ENCODE peak calls at places on chromosomes 5 and 9, in eight cellular contexts. J, B, I, Q, G, O, X and S are unnamed samples.

GRCh38 chr9:2036844-2037243 is 21.7 kb downstream of the SMARCA2 start:
- DNase-seq in I (no peak), Q (no peak), B (no peak), X (no peak), G (no peak), O (no peak), J (no peak), S (no peak)

GRCh38 chr5:127203818-127204217 is 86.8 kb upstream of the MEGF10 start:
- DNase-seq in Q (peak; percentile 86), X (no peak), I (no peak), O (no peak), G (no peak), B (no peak), J (no peak), S (no peak)

GRCh38 chr5:78522476-78523105 is 126.0 kb downstream of the LHFPL2 start:
- DNase-seq in B (no peak), J (no peak), G (no peak), Q (no peak), O (no peak), X (no peak), I (no peak), S (no peak)

GRCh38 chr9:132164604-132165362 is 2.9 kb downstream of the NTNG2 start:
- DNase-seq in O (peak; percentile 15), Q (peak; percentile 91), I (peak; percentile 86), G (peak; percentile 39), X (no peak), B (no peak), J (no peak), S (no peak)

GRCh38 chr9:34413229-34413852 is 36.6 kb upstream of the MYORG start:
- DNase-seq in O (peak; percentile 29), G (no peak), B (peak; percentile 64), J (no peak), Q (peak; percentile 59), X (no peak), I (no peak), S (no peak)

GRCh38 chr5:136655429-136655828 is 290.1 kb upstream of the TRPC7 start:
- DNase-seq in X (no peak), B (no peak), G (no peak), Q (no peak), I (no peak), O (no peak), J (no peak), S (no peak)

GRCh38 chr5:64784451-64785025 is 15.8 kb downstream of the CWC27 start:
- DNase-seq in X (peak; percentile 77), J (peak; percentile 18), G (peak; percentile 62), O (peak; percentile 76), Q (peak; percentile 84), I (peak; percentile 69), B (peak; percentile 50), S (peak; percentile 54)

GRCh38 chr9:25691786-25692185 is 13.5 kb upstream of the TUSC1 start:
- DNase-seq in G (no peak), Q (no peak), X (no peak), I (no peak), J (no peak), B (no peak), O (no peak), S (no peak)

GRCh38 chr5:139638736-139639618 is 9.2 kb upstream of the CXXC5 start:
- DNase-seq in I (no peak), B (no peak), O (peak; percentile 17), X (no peak), J (peak; percentile 30), Q (no peak), G (no peak), S (no peak)

GRCh38 chr9:136544549-136545064 is 1.2 kb downstream of the NOTCH1 start:
- DNase-seq in I (peak; percentile 74), X (peak; percentile 71), Q (peak; percentile 15), O (peak; percentile 81), B (peak; percentile 39), J (peak; percentile 87), G (peak; percentile 71), S (no peak)

DNA sequence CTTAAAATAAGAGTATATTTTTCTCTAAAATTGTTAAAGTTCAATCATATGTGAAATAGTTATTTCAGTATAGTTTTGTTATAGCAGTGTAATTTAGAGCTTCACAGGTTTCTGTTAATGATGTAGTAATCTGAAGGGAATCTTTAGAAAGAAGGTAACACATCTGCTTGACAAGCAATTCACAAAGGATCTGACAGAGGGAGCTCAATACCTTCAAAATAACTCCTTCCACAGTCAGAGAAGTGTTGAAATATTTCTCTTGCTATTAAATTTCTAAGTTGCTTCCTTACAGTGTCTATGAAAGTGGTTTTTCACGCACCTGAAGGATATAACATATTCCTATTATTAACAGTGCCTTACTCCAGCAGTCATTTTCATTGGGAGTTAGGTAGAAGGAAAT is 44.9 kb downstream of the SLC25A51 start:
- DNase-seq in X (no peak), J (no peak), I (no peak), B (no peak), G (no peak), Q (peak; percentile 12), O (no peak), S (no peak)
- TF ChIP-seq CTCF in X (no peak), J (no peak), I (no peak), B (peak; percentile 8), G (no peak), Q (peak; percentile 15), O (no peak), S (no peak)

GRCh38 chr5:163489745-163490075 is 15.7 kb upstream of the MAT2B start:
- DNase-seq in J (no peak), G (no peak), I (no peak), O (no peak), B (no peak), Q (no peak), X (no peak), S (no peak)

DNA sequence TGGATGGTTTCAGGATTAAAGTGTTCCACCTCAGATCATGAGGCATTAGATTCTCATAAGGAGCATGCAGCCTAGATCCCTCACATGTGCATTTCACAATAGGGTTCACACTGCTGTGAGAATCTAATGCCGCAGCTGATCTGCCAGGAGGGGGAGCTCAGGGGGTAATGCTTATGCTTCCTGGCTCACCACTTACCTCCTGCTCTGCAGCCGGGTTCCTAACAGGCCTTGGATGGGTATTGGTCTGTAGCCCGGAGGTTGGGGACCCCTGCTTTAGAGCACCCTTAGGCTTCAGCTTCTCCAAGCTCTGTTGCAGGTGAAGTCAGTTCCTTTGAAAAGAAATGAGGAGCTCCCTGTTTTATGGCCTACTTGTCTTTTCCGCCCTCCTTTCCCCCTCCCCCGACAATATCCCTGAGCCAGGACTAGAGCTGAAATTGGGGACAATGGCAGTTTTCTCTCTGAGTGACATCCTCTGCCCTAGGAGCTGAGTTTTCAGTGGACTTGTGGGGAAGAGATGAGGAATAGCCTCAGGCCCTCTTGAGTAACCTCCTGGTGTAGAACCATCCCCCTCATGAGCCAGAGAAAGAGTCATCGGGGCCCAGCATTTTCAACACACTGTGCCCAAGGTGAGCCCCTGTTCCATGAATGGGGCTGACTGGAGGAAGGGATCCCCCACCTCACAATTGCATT is 16.2 kb upstream of the MAT2B start:
- DNase-seq in I (peak; percentile 58), O (no peak), X (no peak), Q (peak; percentile 40), J (no peak), B (no peak), G (no peak), S (no peak)
- TF ChIP-seq CTCF in I (peak; percentile 40), O (no peak), X (no peak), Q (peak; percentile 25), J (no peak), B (no peak), G (no peak), S (no peak)

GRCh38 chr9:120191141-120191540 is 388.8 kb downstream of the CDK5RAP2 start:
- DNase-seq in O (no peak), X (no peak), B (no peak), I (no peak), Q (no peak), G (no peak), J (no peak), S (no peak)
- TF ChIP-seq CTCF in O (no peak), X (no peak), B (no peak), I (no peak), Q (no peak), G (no peak), J (no peak), S (no peak)

DNA sequence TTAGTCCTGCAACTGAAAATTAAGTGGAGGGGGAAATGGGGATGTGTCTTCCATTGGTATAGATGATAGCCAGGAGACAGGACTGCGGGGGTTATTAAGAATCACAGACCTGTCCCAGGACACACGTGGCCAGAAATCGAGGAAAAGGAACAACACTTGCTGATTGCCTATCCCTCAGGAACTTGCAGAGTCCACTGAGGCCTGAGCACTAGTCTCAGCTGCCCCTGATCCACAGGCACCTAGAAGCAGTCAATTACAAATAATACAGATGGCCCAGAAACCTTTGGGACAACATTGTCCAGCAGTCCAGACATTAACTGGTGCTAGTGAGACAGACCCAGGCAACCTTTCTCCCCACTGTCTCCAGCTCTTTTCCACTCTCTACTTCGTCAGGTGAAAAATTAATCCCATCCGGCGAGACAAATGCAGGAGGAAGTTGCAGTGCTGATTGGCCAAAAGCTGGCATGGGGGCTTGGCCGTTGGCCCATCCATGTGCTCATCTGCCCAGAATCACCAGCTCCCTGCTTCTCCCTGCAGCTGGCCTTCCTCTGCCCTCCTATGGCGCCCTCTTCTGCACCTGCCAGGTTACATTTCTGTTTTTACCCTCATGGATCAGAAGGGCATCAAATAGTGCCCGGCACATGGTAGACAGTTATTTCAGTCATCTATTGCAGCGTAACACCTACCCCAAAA is 3.5 kb upstream of the B4GALT1 start:
- DNase-seq in X (peak; percentile 76), G (peak; percentile 47), Q (peak; percentile 49), O (peak; percentile 66), I (peak; percentile 94), J (no peak), B (no peak), S (no peak)
- TF ChIP-seq CTCF in X (no peak), G (peak; percentile 50), Q (peak; percentile 44), O (peak; percentile 62), I (peak; percentile 68), J (no peak), B (peak; percentile 13), S (peak; percentile 30)

DNA sequence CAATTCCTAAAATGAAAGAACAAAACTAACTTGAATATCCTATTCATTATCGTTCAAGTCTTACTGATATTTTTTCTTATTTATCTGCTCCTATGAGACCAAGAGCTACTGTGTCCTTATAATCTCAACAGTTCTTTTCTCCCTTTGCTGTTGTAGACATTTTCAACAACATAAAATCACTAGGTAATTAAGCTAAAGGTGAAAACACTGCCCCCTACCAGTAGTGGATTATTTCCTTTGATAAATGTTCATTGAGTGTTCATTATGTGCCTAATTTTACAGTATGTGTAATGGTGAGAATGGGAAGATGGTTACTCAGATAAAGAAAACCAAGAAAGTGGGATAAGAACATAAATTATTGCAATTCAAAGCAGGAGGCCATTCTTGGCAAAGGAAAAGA is 41.4 kb upstream of the PAPPA start:
- DNase-seq in I (no peak), G (no peak), X (no peak), O (no peak), Q (peak; percentile 51), B (no peak), J (no peak), S (no peak)
- TF ChIP-seq CTCF in I (peak; percentile 34), G (no peak), X (no peak), O (no peak), Q (peak; percentile 50), B (peak; percentile 35), J (no peak), S (no peak)

DNA sequence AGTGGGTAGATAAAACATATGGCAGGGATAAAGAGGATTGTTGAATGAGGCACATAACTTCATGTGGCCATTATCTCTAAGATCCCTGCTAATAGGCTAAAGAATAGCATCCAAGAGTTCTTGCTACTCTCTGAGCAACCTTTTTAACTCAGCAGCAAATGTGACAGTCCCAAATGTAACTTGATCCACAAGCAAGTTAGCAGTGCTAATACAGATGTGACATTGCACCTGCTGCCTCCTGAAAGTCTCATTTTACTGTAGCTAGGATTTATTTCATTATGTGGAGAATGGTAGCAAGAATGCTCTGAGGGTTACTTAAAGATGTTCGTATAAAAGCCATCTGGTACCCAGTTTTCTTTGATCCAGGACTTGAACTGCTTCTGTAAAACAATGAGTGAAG is 45.9 kb downstream of the CDH10 start:
- DNase-seq in Q (no peak), J (no peak), O (no peak), I (no peak), B (no peak), X (no peak), G (no peak), S (no peak)
- TF ChIP-seq CTCF in Q (no peak), J (no peak), O (no peak), I (no peak), B (no peak), X (no peak), G (no peak), S (no peak)